ENCODE peak calls at places on chromosomes 16 and 17, in ten cellular contexts. One of them, this sample, is unnamed.

GRCh38 chr17:16818340-16818739 is 128.3 kb downstream of the CCDC144A start:
- DNase-seq in HTR-8/SVneo: no peak
- DNase-seq in activated CD8-positive, alpha-beta memory T cell treated with anti-CD3 and anti-CD28 coated beads for 4 hours: no peak
- DNase-seq in stimulated activated naive CD4-positive, alpha-beta T cell: no peak
- DNase-seq in fibroblast of pulmonary artery: no peak
- DNase-seq in right cardiac atrium: no peak
- DNase-seq in brain microvascular endothelial cell: no peak
- DNase-seq in HuH-7: no peak
- DNase-seq in T-cell: no peak
- DNase-seq in caudate nucleus: no peak
- DNase-seq in this sample: no peak

GRCh38 chr16:85275533-85276249 is 163.4 kb upstream of the CIBAR2 start:
- DNase-seq in brain microvascular endothelial cell: no peak
- DNase-seq in HuH-7: peak
- DNase-seq in T-cell: peak
- DNase-seq in fibroblast of pulmonary artery: peak
- DNase-seq in activated CD8-positive, alpha-beta memory T cell treated with anti-CD3 and anti-CD28 coated beads for 4 hours: peak
- DNase-seq in HTR-8/SVneo: peak
- DNase-seq in caudate nucleus: peak
- DNase-seq in stimulated activated naive CD4-positive, alpha-beta T cell: peak
- DNase-seq in right cardiac atrium: peak
- DNase-seq in this sample: peak

GRCh38 chr16:66291833-66292232 is 74.7 kb upstream of the CDH5 start:
- DNase-seq in right cardiac atrium: no peak
- DNase-seq in caudate nucleus: no peak
- DNase-seq in fibroblast of pulmonary artery: no peak
- DNase-seq in brain microvascular endothelial cell: no peak
- DNase-seq in HTR-8/SVneo: no peak
- DNase-seq in stimulated activated naive CD4-positive, alpha-beta T cell: no peak
- DNase-seq in T-cell: no peak
- DNase-seq in activated CD8-positive, alpha-beta memory T cell treated with anti-CD3 and anti-CD28 coated beads for 4 hours: no peak
- DNase-seq in HuH-7: no peak
- DNase-seq in this sample: no peak

GRCh38 chr16:15949210-15950166 is at the start of gene ABCC1:
- DNase-seq in right cardiac atrium: peak
- DNase-seq in caudate nucleus: no peak
- DNase-seq in T-cell: peak
- DNase-seq in activated CD8-positive, alpha-beta memory T cell treated with anti-CD3 and anti-CD28 coated beads for 4 hours: peak
- DNase-seq in brain microvascular endothelial cell: no peak
- DNase-seq in HuH-7: no peak
- DNase-seq in fibroblast of pulmonary artery: no peak
- DNase-seq in HTR-8/SVneo: peak
- DNase-seq in stimulated activated naive CD4-positive, alpha-beta T cell: peak
- DNase-seq in this sample: peak

GRCh38 chr16:78896280-78896679 is 704.3 kb downstream of the MAF start:
- DNase-seq in HuH-7: no peak
- DNase-seq in activated CD8-positive, alpha-beta memory T cell treated with anti-CD3 and anti-CD28 coated beads for 4 hours: no peak
- DNase-seq in right cardiac atrium: no peak
- DNase-seq in fibroblast of pulmonary artery: no peak
- DNase-seq in caudate nucleus: no peak
- DNase-seq in HTR-8/SVneo: no peak
- DNase-seq in brain microvascular endothelial cell: no peak
- DNase-seq in T-cell: no peak
- DNase-seq in stimulated activated naive CD4-positive, alpha-beta T cell: no peak
- DNase-seq in this sample: no peak

GRCh38 chr17:50521517-50521916 is 11.0 kb upstream of the EPN3 start:
- DNase-seq in activated CD8-positive, alpha-beta memory T cell treated with anti-CD3 and anti-CD28 coated beads for 4 hours: no peak
- DNase-seq in fibroblast of pulmonary artery: no peak
- DNase-seq in HuH-7: no peak
- DNase-seq in brain microvascular endothelial cell: no peak
- DNase-seq in stimulated activated naive CD4-positive, alpha-beta T cell: no peak
- DNase-seq in T-cell: no peak
- DNase-seq in caudate nucleus: no peak
- DNase-seq in right cardiac atrium: no peak
- DNase-seq in HTR-8/SVneo: no peak
- DNase-seq in this sample: no peak

GRCh38 chr17:41500131-41500911 is 5.1 kb downstream of the KRT13 start:
- DNase-seq in brain microvascular endothelial cell: peak
- DNase-seq in stimulated activated naive CD4-positive, alpha-beta T cell: no peak
- DNase-seq in HuH-7: no peak
- DNase-seq in right cardiac atrium: no peak
- DNase-seq in fibroblast of pulmonary artery: peak
- DNase-seq in HTR-8/SVneo: peak
- DNase-seq in activated CD8-positive, alpha-beta memory T cell treated with anti-CD3 and anti-CD28 coated beads for 4 hours: no peak
- DNase-seq in T-cell: no peak
- DNase-seq in caudate nucleus: no peak
- DNase-seq in this sample: no peak

GRCh38 chr16:71337631-71338030 is 20.9 kb upstream of the CALB2 start:
- DNase-seq in HTR-8/SVneo: no peak
- DNase-seq in T-cell: no peak
- DNase-seq in caudate nucleus: no peak
- DNase-seq in right cardiac atrium: no peak
- DNase-seq in brain microvascular endothelial cell: no peak
- DNase-seq in stimulated activated naive CD4-positive, alpha-beta T cell: no peak
- DNase-seq in activated CD8-positive, alpha-beta memory T cell treated with anti-CD3 and anti-CD28 coated beads for 4 hours: no peak
- DNase-seq in fibroblast of pulmonary artery: no peak
- DNase-seq in HuH-7: no peak
- DNase-seq in this sample: no peak

GRCh38 chr17:37844158-37844976 is 79.8 kb upstream of the TBC1D3K start:
- DNase-seq in caudate nucleus: no peak
- DNase-seq in right cardiac atrium: peak
- DNase-seq in T-cell: peak
- DNase-seq in HTR-8/SVneo: peak
- DNase-seq in stimulated activated naive CD4-positive, alpha-beta T cell: peak
- DNase-seq in brain microvascular endothelial cell: peak
- DNase-seq in activated CD8-positive, alpha-beta memory T cell treated with anti-CD3 and anti-CD28 coated beads for 4 hours: peak
- DNase-seq in HuH-7: peak
- DNase-seq in fibroblast of pulmonary artery: peak
- DNase-seq in this sample: no peak

GRCh38 chr16:12318661-12319463 is 342.3 kb downstream of the SNX29 start:
- DNase-seq in T-cell: no peak
- DNase-seq in right cardiac atrium: no peak
- DNase-seq in HTR-8/SVneo: no peak
- DNase-seq in brain microvascular endothelial cell: no peak
- DNase-seq in activated CD8-positive, alpha-beta memory T cell treated with anti-CD3 and anti-CD28 coated beads for 4 hours: no peak
- DNase-seq in HuH-7: no peak
- DNase-seq in caudate nucleus: no peak
- DNase-seq in stimulated activated naive CD4-positive, alpha-beta T cell: no peak
- DNase-seq in fibroblast of pulmonary artery: no peak
- DNase-seq in this sample: no peak

GRCh38 chr17:79305831-79306687 is 231.4 kb downstream of the ENGASE start:
- DNase-seq in activated CD8-positive, alpha-beta memory T cell treated with anti-CD3 and anti-CD28 coated beads for 4 hours: no peak
- DNase-seq in T-cell: no peak
- DNase-seq in caudate nucleus: peak
- DNase-seq in brain microvascular endothelial cell: no peak
- DNase-seq in stimulated activated naive CD4-positive, alpha-beta T cell: no peak
- DNase-seq in fibroblast of pulmonary artery: peak
- DNase-seq in right cardiac atrium: peak
- DNase-seq in HTR-8/SVneo: no peak
- DNase-seq in HuH-7: no peak
- DNase-seq in this sample: no peak

GRCh38 chr17:77371117-77371887 is 230.5 kb downstream of the SEC14L1 start:
- DNase-seq in HTR-8/SVneo: no peak
- DNase-seq in T-cell: no peak
- DNase-seq in stimulated activated naive CD4-positive, alpha-beta T cell: no peak
- DNase-seq in right cardiac atrium: no peak
- DNase-seq in fibroblast of pulmonary artery: no peak
- DNase-seq in caudate nucleus: no peak
- DNase-seq in brain microvascular endothelial cell: peak
- DNase-seq in activated CD8-positive, alpha-beta memory T cell treated with anti-CD3 and anti-CD28 coated beads for 4 hours: no peak
- DNase-seq in HuH-7: no peak
- DNase-seq in this sample: no peak

GRCh38 chr16:284204-285120 is 1.5 kb downstream of the PDIA2 start:
- DNase-seq in brain microvascular endothelial cell: no peak
- DNase-seq in activated CD8-positive, alpha-beta memory T cell treated with anti-CD3 and anti-CD28 coated beads for 4 hours: no peak
- DNase-seq in T-cell: no peak
- DNase-seq in stimulated activated naive CD4-positive, alpha-beta T cell: no peak
- DNase-seq in fibroblast of pulmonary artery: no peak
- DNase-seq in HuH-7: no peak
- DNase-seq in right cardiac atrium: no peak
- DNase-seq in caudate nucleus: no peak
- DNase-seq in HTR-8/SVneo: no peak
- DNase-seq in this sample: no peak

GRCh38 chr17:61127960-61128359 is 271.7 kb upstream of the TBX2 start:
- DNase-seq in right cardiac atrium: no peak
- DNase-seq in caudate nucleus: no peak
- DNase-seq in HTR-8/SVneo: no peak
- DNase-seq in brain microvascular endothelial cell: no peak
- DNase-seq in T-cell: no peak
- DNase-seq in activated CD8-positive, alpha-beta memory T cell treated with anti-CD3 and anti-CD28 coated beads for 4 hours: no peak
- DNase-seq in fibroblast of pulmonary artery: no peak
- DNase-seq in HuH-7: no peak
- DNase-seq in stimulated activated naive CD4-positive, alpha-beta T cell: no peak
- DNase-seq in this sample: no peak

GRCh38 chr16:75632857-75633256 is 9.8 kb upstream of the ADAT1 start:
- DNase-seq in HuH-7: no peak
- DNase-seq in right cardiac atrium: no peak
- DNase-seq in HTR-8/SVneo: no peak
- DNase-seq in T-cell: no peak
- DNase-seq in stimulated activated naive CD4-positive, alpha-beta T cell: no peak
- DNase-seq in brain microvascular endothelial cell: no peak
- DNase-seq in fibroblast of pulmonary artery: no peak
- DNase-seq in caudate nucleus: no peak
- DNase-seq in activated CD8-positive, alpha-beta memory T cell treated with anti-CD3 and anti-CD28 coated beads for 4 hours: no peak
- DNase-seq in this sample: peak

GRCh38 chr17:61442878-61443474 is 9.2 kb upstream of the TBX4 start:
- DNase-seq in brain microvascular endothelial cell: no peak
- DNase-seq in fibroblast of pulmonary artery: no peak
- DNase-seq in T-cell: no peak
- DNase-seq in HTR-8/SVneo: no peak
- DNase-seq in right cardiac atrium: no peak
- DNase-seq in HuH-7: no peak
- DNase-seq in caudate nucleus: no peak
- DNase-seq in stimulated activated naive CD4-positive, alpha-beta T cell: no peak
- DNase-seq in activated CD8-positive, alpha-beta memory T cell treated with anti-CD3 and anti-CD28 coated beads for 4 hours: no peak
- DNase-seq in this sample: no peak

GRCh38 chr17:65123757-65124675 is 13.2 kb upstream of the RGS9 start:
- DNase-seq in caudate nucleus: no peak
- DNase-seq in right cardiac atrium: no peak
- DNase-seq in activated CD8-positive, alpha-beta memory T cell treated with anti-CD3 and anti-CD28 coated beads for 4 hours: no peak
- DNase-seq in T-cell: no peak
- DNase-seq in HTR-8/SVneo: no peak
- DNase-seq in HuH-7: no peak
- DNase-seq in fibroblast of pulmonary artery: peak
- DNase-seq in brain microvascular endothelial cell: no peak
- DNase-seq in stimulated activated naive CD4-positive, alpha-beta T cell: no peak
- DNase-seq in this sample: no peak